ENCODE peak calls at places on chromosomes 7 and 10, in seven cellular contexts. T is brain microvascular endothelial cell; F is CD8-positive, alpha-beta T cell; I is psoas muscle; U is Peyer's patch; O is hepatocyte; K is cardiac muscle cell. E is an unnamed sample. For H3K27me3, the result is how much of the 10 kb centered on the place peaks cover.

GRCh38 chr7:91082038-91082437 is 182.2 kb upstream of the FZD1 start:
- DNase-seq in I (no peak), T (no peak), O (no peak), U (no peak), F (no peak), K (no peak), E (no peak)

GRCh38 chr10:110081914-110082313 is 74.1 kb downstream of the ADD3 start:
- DNase-seq in T (peak), F (no peak), K (no peak), I (no peak), U (no peak), O (no peak), E (no peak)

GRCh38 chr7:2047272-2047581 is 185.5 kb downstream of the MAD1L1 start:
- DNase-seq in I (peak), T (no peak), F (no peak), K (no peak), U (no peak), O (peak), E (no peak)

GRCh38 chr10:101356132-101356531 is 2.2 kb downstream of the BTRC start:
- DNase-seq in K (no peak), O (no peak), I (no peak), T (no peak), U (no peak), F (no peak), E (no peak)

GRCh38 chr7:158060216-158060615 is 527.4 kb downstream of the PTPRN2 start:
- DNase-seq in K (no peak), I (no peak), T (no peak), O (no peak), U (no peak), F (no peak), E (no peak)

GRCh38 chr7:133207687-133208086 is 45.2 kb upstream of the EXOC4 start:
- DNase-seq in U (no peak), O (peak), T (no peak), I (no peak), K (no peak), F (no peak), E (no peak)

GRCh38 chr7:32587431-32587948 is 92.2 kb downstream of the AVL9 start:
- DNase-seq in T (peak), K (peak), I (no peak), O (no peak), F (no peak), U (no peak), E (no peak)

GRCh38 chr10:101972761-101973160 is 83.2 kb downstream of the ARMH3 start:
- DNase-seq in U (no peak), T (peak), O (no peak), F (no peak), K (no peak), I (no peak), E (no peak)

GRCh38 chr7:41900532-41900931 is 197.6 kb upstream of the INHBA start:
- DNase-seq in F (no peak), T (no peak), U (no peak), O (no peak), K (no peak), I (no peak), E (no peak)

GRCh38 chr7:128827971-128828711 is 2.1 kb upstream of the FLNC start:
- DNase-seq in T (peak), O (peak), F (no peak), U (no peak), I (peak), K (peak), E (no peak)

GRCh38 chr10:70803768-70804423 is 11.9 kb upstream of the SGPL1 start:
- DNase-seq in T (no peak), F (no peak), K (no peak), I (no peak), O (no peak), U (no peak), E (no peak)

GRCh38 chr10:31490858-31491504 is 172.0 kb downstream of the ZEB1 start:
- DNase-seq in F (no peak), T (peak), O (peak), K (peak), I (no peak), U (no peak), E (peak)

GRCh38 chr7:131424219-131424822 is 96.6 kb downstream of the MKLN1 start:
- DNase-seq in O (peak), F (no peak), I (no peak), T (peak), K (peak), U (no peak), E (no peak)

GRCh38 chr7:1105189-1105588 is 17.3 kb downstream of the GPER1 start:
- DNase-seq in F (no peak), U (no peak), T (no peak), O (no peak), I (no peak), K (no peak), E (no peak)

GRCh38 chr10:74888947-74889661 is 62.7 kb downstream of the KAT6B start:
- DNase-seq in F (no peak), U (no peak), O (no peak), I (no peak), K (no peak), T (no peak), E (no peak)

GRCh38 chr10:120495226-120495625 is 38.2 kb downstream of the PLPP4 start:
- DNase-seq in K (no peak), I (no peak), O (peak), U (no peak), T (no peak), F (no peak), E (peak)

GRCh38 chr10:117364121-117364960 is 10.9 kb downstream of the PDZD8 start:
- DNase-seq in I (no peak), T (no peak), O (no peak), K (no peak), U (no peak), F (no peak), E (no peak)

GRCh38 chr10:89481662-89482061 is 53.7 kb downstream of the SLC16A12 start:
- DNase-seq in O (peak), U (no peak), K (no peak), T (peak), I (no peak), F (no peak), E (no peak)

GRCh38 chr7:106947244-106947728 is 82.2 kb downstream of the PIK3CG start:
- DNase-seq in K (peak), O (peak), I (no peak), U (no peak), T (peak), F (peak), E (peak)

GRCh38 chr7:21355406-21355874 is 72.4 kb upstream of the SP4 start:
- DNase-seq in K (no peak), O (no peak), I (no peak), U (no peak), T (no peak), F (peak), E (no peak)

GRCh38 chr7:70392870-70393269 is 739.1 kb upstream of the GALNT17 start:
- DNase-seq in K (no peak), I (no peak), U (no peak), T (no peak), F (no peak), O (no peak), E (no peak)

GRCh38 chr10:17226891-17227303 is 1.1 kb upstream of the VIM start:
- DNase-seq in T (no peak), I (no peak), F (no peak), K (no peak), U (no peak), O (no peak), E (no peak)

DNA sequence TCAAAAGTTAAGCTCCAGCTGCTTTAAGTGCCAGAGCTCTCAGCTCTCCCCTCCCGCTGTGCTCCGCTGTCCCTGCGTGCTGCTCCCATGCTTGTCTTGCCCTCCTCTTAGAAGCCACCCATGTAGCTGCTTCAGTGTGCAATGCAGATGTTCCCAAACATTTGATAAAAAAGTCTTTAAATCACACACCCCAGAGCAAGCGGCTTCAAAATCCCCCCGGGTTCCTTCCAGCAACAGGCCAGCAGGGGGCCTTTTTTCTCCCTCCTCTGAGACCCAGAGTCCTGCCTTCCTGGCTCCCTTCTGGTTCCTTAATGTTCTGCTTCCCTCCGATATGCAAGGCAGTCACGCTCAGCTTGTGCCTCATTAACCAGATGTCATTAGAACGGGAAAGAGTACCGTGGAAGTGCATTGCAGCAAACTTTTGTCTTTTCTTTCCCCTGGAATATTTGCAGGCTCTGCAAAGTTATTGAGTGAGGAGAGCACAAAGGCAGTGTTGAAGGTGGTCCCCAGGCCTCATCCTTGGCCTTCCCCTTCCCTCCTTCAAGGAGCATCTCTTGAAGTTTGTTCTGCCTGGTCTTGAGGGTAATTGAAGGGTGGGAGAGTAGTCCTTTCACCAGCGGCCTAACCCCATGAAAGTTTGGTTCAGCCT is 25.5 kb downstream of the LDB3 start:
- DNase-seq in F (no peak), O (peak), T (peak), K (no peak), I (no peak), U (no peak), E (peak)
- TF ChIP-seq CTCF in F (peak), O (peak), T (peak), K (peak), I (peak), U (peak), E (peak)

DNA sequence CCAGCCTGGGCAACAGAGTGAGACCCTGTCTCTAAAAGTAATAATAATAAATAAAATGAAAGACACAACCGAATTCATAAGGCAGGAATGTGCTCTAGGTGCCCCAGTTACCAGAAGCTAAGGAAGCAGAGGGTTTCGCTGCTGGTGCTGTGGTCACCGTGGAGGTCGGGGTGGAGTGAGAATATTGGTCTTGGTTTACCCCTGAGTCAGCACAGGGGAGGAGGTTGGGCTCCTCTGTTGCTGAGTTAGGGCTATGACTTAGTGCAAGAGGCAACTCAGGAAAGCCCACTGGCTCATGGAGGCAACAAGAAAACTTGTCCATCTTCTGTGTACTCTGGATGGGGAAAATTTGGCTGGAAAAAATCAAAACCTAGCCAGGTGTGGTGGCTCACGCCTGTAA is 117.1 kb downstream of the MYL10 start:
- DNase-seq in K (no peak), T (no peak), U (no peak), O (no peak), F (no peak), I (no peak), E (no peak)
- H3K27me3 ChIP-seq in K (under half), T (under half), U (under half), O (under half), F (under half), I (under half), E (under half)

DNA sequence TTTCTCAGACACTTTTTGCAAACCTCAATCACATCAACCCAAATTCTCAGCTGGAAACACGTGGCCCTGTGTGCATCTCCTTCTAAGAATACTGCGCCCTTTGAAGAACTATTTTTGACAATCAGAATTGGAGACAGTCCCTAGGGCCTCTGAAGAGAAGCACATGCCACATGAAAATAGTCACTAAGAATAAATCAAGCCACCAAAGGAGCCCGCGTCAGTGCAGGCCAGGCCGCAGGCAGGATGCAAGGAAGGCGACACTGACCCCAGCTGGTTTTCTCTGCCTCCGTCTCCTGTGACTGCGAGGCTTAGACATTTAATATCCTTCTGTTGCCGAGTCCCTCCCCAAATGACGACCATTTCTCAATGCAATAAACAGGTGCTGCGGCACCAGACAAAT is 88.0 kb upstream of the ADAM12 start:
- DNase-seq in O (no peak), U (no peak), K (peak), F (no peak), T (peak), I (no peak), E (peak)
- TF ChIP-seq CTCF in O (no peak), U (no peak), K (no peak), F (no peak), T (no peak), I (peak), E (peak)

GRCh38 chr7:95595825-95596182 is 512 bp downstream of the PDK4 start:
- DNase-seq in U (no peak), O (no peak), K (no peak), I (no peak), F (no peak), T (no peak), E (no peak)

GRCh38 chr7:95596183-95597135 is at the start of gene PDK4:
- DNase-seq in I (peak), O (peak), T (peak), F (no peak), K (peak), U (peak), E (peak)

GRCh38 chr7:95593343-95593742 is 3.0 kb downstream of the PDK4 start:
- DNase-seq in U (no peak), T (no peak), F (no peak), K (no peak), O (no peak), I (no peak), E (no peak)

GRCh38 chr7:95592570-95592969 is 3.7 kb downstream of the PDK4 start:
- DNase-seq in U (no peak), K (no peak), O (no peak), T (no peak), I (no peak), F (no peak), E (no peak)

GRCh38 chr7:95594185-95594584 is 2.1 kb downstream of the PDK4 start:
- DNase-seq in T (no peak), F (no peak), I (no peak), O (no peak), K (no peak), U (no peak), E (no peak)
- H3K27me3 ChIP-seq in T (under half), F (under half), I (under half), O (under half), K (half or more), U (under half), E (under half)

E was measured in WERI-Rb-1.